ENCODE peak calls at places on chromosomes 6 and 20, in ten cellular contexts. One of them, this sample, is unnamed.
A peak's percentile ranks its signal among the peaks of the same experiment; 100 is the strongest.

GRCh38 chr6:166728884-166729530 is 102.0 kb upstream of the RPS6KA2 start:
- DNase-seq in mucosa of descending colon: no peak
- DNase-seq in PC-9: no peak
- DNase-seq in astrocyte: no peak
- DNase-seq in AG04450: no peak
- DNase-seq in foreskin fibroblast: no peak
- DNase-seq in pancreas: no peak
- DNase-seq in left ventricle myocardium inferior: no peak
- DNase-seq in HL-60: peak; percentile 62
- DNase-seq in uterus: no peak
- DNase-seq in this sample: no peak

GRCh38 chr6:144653885-144654505 is 368.9 kb downstream of the UTRN start:
- DNase-seq in PC-9: no peak
- DNase-seq in uterus: no peak
- DNase-seq in HL-60: peak; percentile 43
- DNase-seq in astrocyte: peak; percentile 57
- DNase-seq in left ventricle myocardium inferior: no peak
- DNase-seq in pancreas: no peak
- DNase-seq in AG04450: no peak
- DNase-seq in foreskin fibroblast: no peak
- DNase-seq in mucosa of descending colon: no peak
- DNase-seq in this sample: no peak

GRCh38 chr6:24069546-24069945 is 56.5 kb upstream of the NRSN1 start:
- DNase-seq in HL-60: no peak
- DNase-seq in mucosa of descending colon: no peak
- DNase-seq in left ventricle myocardium inferior: no peak
- DNase-seq in PC-9: no peak
- DNase-seq in AG04450: no peak
- DNase-seq in uterus: no peak
- DNase-seq in astrocyte: no peak
- DNase-seq in foreskin fibroblast: no peak
- DNase-seq in pancreas: no peak
- DNase-seq in this sample: no peak

GRCh38 chr20:35199696-35200095 is 26.8 kb upstream of the MMP24 start:
- DNase-seq in HL-60: no peak
- DNase-seq in PC-9: no peak
- DNase-seq in astrocyte: peak; percentile 48
- DNase-seq in left ventricle myocardium inferior: no peak
- DNase-seq in pancreas: no peak
- DNase-seq in foreskin fibroblast: peak; percentile 39
- DNase-seq in AG04450: no peak
- DNase-seq in mucosa of descending colon: no peak
- DNase-seq in uterus: no peak
- DNase-seq in this sample: no peak

GRCh38 chr6:56730663-56731529 is 88.2 kb upstream of the DST start:
- DNase-seq in astrocyte: peak; percentile 82
- DNase-seq in uterus: no peak
- DNase-seq in mucosa of descending colon: no peak
- DNase-seq in foreskin fibroblast: peak; percentile 72
- DNase-seq in HL-60: no peak
- DNase-seq in left ventricle myocardium inferior: no peak
- DNase-seq in PC-9: no peak
- DNase-seq in pancreas: no peak
- DNase-seq in AG04450: no peak
- DNase-seq in this sample: no peak

GRCh38 chr6:75751443-75751842 is 2.4 kb downstream of the MYO6 start:
- DNase-seq in uterus: no peak
- DNase-seq in foreskin fibroblast: peak; percentile 32
- DNase-seq in astrocyte: no peak
- DNase-seq in mucosa of descending colon: no peak
- DNase-seq in AG04450: peak; percentile 59
- DNase-seq in HL-60: no peak
- DNase-seq in left ventricle myocardium inferior: no peak
- DNase-seq in pancreas: no peak
- DNase-seq in PC-9: no peak
- DNase-seq in this sample: no peak

GRCh38 chr6:14765753-14766152 is 480.1 kb upstream of the JARID2 start:
- DNase-seq in foreskin fibroblast: no peak
- DNase-seq in left ventricle myocardium inferior: no peak
- DNase-seq in AG04450: no peak
- DNase-seq in pancreas: no peak
- DNase-seq in uterus: no peak
- DNase-seq in mucosa of descending colon: no peak
- DNase-seq in PC-9: no peak
- DNase-seq in HL-60: peak; percentile 67
- DNase-seq in astrocyte: no peak
- DNase-seq in this sample: no peak

GRCh38 chr6:132797975-132798819 is at the start of gene SLC18B1:
- DNase-seq in AG04450: no peak
- DNase-seq in HL-60: no peak
- DNase-seq in astrocyte: no peak
- DNase-seq in pancreas: peak; percentile 68
- DNase-seq in foreskin fibroblast: no peak
- DNase-seq in PC-9: peak; percentile 70
- DNase-seq in left ventricle myocardium inferior: peak; percentile 60
- DNase-seq in uterus: peak; percentile 45
- DNase-seq in mucosa of descending colon: peak; percentile 80
- DNase-seq in this sample: no peak

GRCh38 chr6:122214605-122215318 is 184.7 kb upstream of the HSF2 start:
- DNase-seq in uterus: no peak
- DNase-seq in mucosa of descending colon: no peak
- DNase-seq in HL-60: no peak
- DNase-seq in foreskin fibroblast: no peak
- DNase-seq in PC-9: no peak
- DNase-seq in astrocyte: no peak
- DNase-seq in left ventricle myocardium inferior: no peak
- DNase-seq in pancreas: no peak
- DNase-seq in AG04450: no peak
- DNase-seq in this sample: no peak

GRCh38 chr6:105363100-105363754 is 39.7 kb downstream of the PREP start:
- DNase-seq in uterus: no peak
- DNase-seq in foreskin fibroblast: peak; percentile 27
- DNase-seq in AG04450: no peak
- DNase-seq in HL-60: no peak
- DNase-seq in left ventricle myocardium inferior: no peak
- DNase-seq in astrocyte: no peak
- DNase-seq in pancreas: no peak
- DNase-seq in mucosa of descending colon: no peak
- DNase-seq in PC-9: no peak
- DNase-seq in this sample: no peak

GRCh38 chr6:13794184-13794583 is 20.2 kb downstream of the MCUR1 start:
- DNase-seq in pancreas: no peak
- DNase-seq in uterus: no peak
- DNase-seq in PC-9: no peak
- DNase-seq in mucosa of descending colon: no peak
- DNase-seq in AG04450: peak; percentile 4
- DNase-seq in HL-60: no peak
- DNase-seq in foreskin fibroblast: peak; percentile 82
- DNase-seq in astrocyte: peak; percentile 74
- DNase-seq in left ventricle myocardium inferior: no peak
- DNase-seq in this sample: no peak

GRCh38 chr6:163182696-163183095 is 231.8 kb upstream of the QKI start:
- DNase-seq in pancreas: no peak
- DNase-seq in AG04450: no peak
- DNase-seq in mucosa of descending colon: no peak
- DNase-seq in astrocyte: no peak
- DNase-seq in uterus: no peak
- DNase-seq in HL-60: no peak
- DNase-seq in PC-9: no peak
- DNase-seq in foreskin fibroblast: no peak
- DNase-seq in left ventricle myocardium inferior: no peak
- DNase-seq in this sample: no peak

GRCh38 chr20:34526466-34526865 is 10.2 kb downstream of the DYNLRB1 start:
- DNase-seq in mucosa of descending colon: no peak
- DNase-seq in foreskin fibroblast: no peak
- DNase-seq in pancreas: no peak
- DNase-seq in HL-60: no peak
- DNase-seq in astrocyte: no peak
- DNase-seq in left ventricle myocardium inferior: no peak
- DNase-seq in PC-9: no peak
- DNase-seq in uterus: no peak
- DNase-seq in AG04450: no peak
- DNase-seq in this sample: no peak

GRCh38 chr6:146962332-146962731 is 241.9 kb upstream of the STXBP5 start:
- DNase-seq in PC-9: no peak
- DNase-seq in HL-60: no peak
- DNase-seq in foreskin fibroblast: no peak
- DNase-seq in AG04450: no peak
- DNase-seq in left ventricle myocardium inferior: no peak
- DNase-seq in uterus: no peak
- DNase-seq in astrocyte: peak; percentile 19
- DNase-seq in mucosa of descending colon: no peak
- DNase-seq in pancreas: no peak
- DNase-seq in this sample: no peak

GRCh38 chr6:166025149-166025898 is 142.3 kb downstream of the TBXT start:
- DNase-seq in AG04450: peak; percentile 73
- DNase-seq in mucosa of descending colon: no peak
- DNase-seq in astrocyte: peak; percentile 91
- DNase-seq in left ventricle myocardium inferior: peak; percentile 36
- DNase-seq in PC-9: no peak
- DNase-seq in pancreas: no peak
- DNase-seq in HL-60: no peak
- DNase-seq in uterus: no peak
- DNase-seq in foreskin fibroblast: no peak
- DNase-seq in this sample: no peak

GRCh38 chr6:104969108-104969507 is 12.2 kb downstream of the LIN28B start:
- DNase-seq in PC-9: no peak
- DNase-seq in left ventricle myocardium inferior: no peak
- DNase-seq in HL-60: no peak
- DNase-seq in foreskin fibroblast: no peak
- DNase-seq in mucosa of descending colon: no peak
- DNase-seq in astrocyte: no peak
- DNase-seq in AG04450: no peak
- DNase-seq in pancreas: no peak
- DNase-seq in uterus: no peak
- DNase-seq in this sample: no peak

GRCh38 chr6:90295854-90296345 is 743 bp downstream of the BACH2 start:
- DNase-seq in PC-9: peak; percentile 49
- DNase-seq in uterus: peak; percentile 85
- DNase-seq in pancreas: peak; percentile 59
- DNase-seq in mucosa of descending colon: peak; percentile 74
- DNase-seq in astrocyte: peak; percentile 71
- DNase-seq in AG04450: peak; percentile 43
- DNase-seq in foreskin fibroblast: peak; percentile 50
- DNase-seq in HL-60: peak; percentile 39
- DNase-seq in left ventricle myocardium inferior: peak; percentile 61
- DNase-seq in this sample: no peak

GRCh38 chr6:127938701-127939100 is 37.8 kb upstream of the THEMIS start:
- DNase-seq in left ventricle myocardium inferior: no peak
- DNase-seq in AG04450: no peak
- DNase-seq in mucosa of descending colon: no peak
- DNase-seq in HL-60: no peak
- DNase-seq in uterus: no peak
- DNase-seq in PC-9: no peak
- DNase-seq in foreskin fibroblast: peak; percentile 26
- DNase-seq in astrocyte: peak; percentile 38
- DNase-seq in pancreas: no peak
- DNase-seq in this sample: no peak

GRCh38 chr6:135852775-135853174 is 1.3 kb downstream of the PDE7B start:
- DNase-seq in PC-9: no peak
- DNase-seq in AG04450: no peak
- DNase-seq in astrocyte: no peak
- DNase-seq in pancreas: no peak
- DNase-seq in uterus: no peak
- DNase-seq in left ventricle myocardium inferior: no peak
- DNase-seq in mucosa of descending colon: no peak
- DNase-seq in foreskin fibroblast: no peak
- DNase-seq in HL-60: no peak
- DNase-seq in this sample: no peak
- TF ChIP-seq CTCF in PC-9: no peak
- TF ChIP-seq CTCF in AG04450: no peak
- TF ChIP-seq CTCF in astrocyte: no peak
- TF ChIP-seq CTCF in pancreas: no peak
- TF ChIP-seq CTCF in uterus: no peak
- TF ChIP-seq CTCF in left ventricle myocardium inferior: no peak
- TF ChIP-seq CTCF in mucosa of descending colon: no peak
- TF ChIP-seq CTCF in foreskin fibroblast: no peak
- TF ChIP-seq CTCF in HL-60: no peak
- TF ChIP-seq CTCF in this sample: no peak

DNA sequence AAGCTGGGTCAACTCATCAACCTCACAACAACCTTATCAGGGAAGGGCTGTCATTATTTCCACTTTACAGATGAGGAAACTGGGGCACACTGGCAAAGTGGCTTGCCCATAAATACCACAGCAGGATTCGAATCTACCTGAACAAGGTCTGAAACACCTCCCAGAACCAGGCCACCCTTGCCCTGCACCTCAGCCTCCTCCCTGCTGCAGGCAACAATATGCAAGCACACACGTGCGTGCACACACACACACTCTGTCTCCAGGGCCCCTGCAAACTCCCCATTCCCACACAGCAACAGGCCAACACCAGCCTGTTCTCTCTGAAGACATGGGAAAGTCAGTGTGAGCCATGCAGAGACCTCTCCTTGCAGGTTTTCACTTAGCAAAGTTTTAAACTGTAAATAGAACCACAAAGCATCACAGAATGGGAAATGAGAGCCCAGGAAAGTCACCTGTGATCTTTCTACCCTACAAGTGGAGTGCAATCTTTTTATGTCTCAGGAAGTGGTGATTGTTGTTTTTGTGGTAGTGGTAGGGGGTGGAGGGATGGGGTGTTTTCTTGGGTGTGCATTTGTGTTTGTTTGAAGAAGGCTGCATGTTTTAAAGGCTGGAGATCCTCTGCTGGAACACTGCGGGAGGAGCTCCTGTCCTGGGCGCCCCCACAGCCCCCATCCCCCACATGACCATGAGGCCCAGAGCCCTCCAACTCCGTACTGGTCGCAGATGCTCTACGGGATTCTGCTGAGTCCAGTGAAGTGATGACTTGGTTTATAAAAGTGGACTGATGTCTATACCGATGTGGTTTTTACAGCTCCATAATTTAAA is 27.5 kb downstream of the BFSP1 start:
- DNase-seq in astrocyte: no peak
- DNase-seq in AG04450: no peak
- DNase-seq in HL-60: no peak
- DNase-seq in mucosa of descending colon: no peak
- DNase-seq in pancreas: no peak
- DNase-seq in foreskin fibroblast: no peak
- DNase-seq in uterus: no peak
- DNase-seq in PC-9: no peak
- DNase-seq in left ventricle myocardium inferior: no peak
- DNase-seq in this sample: no peak
- H3K4me3 ChIP-seq in astrocyte: no peak overlapping the region
- H3K4me3 ChIP-seq in AG04450: no peak overlapping the region
- H3K4me3 ChIP-seq in HL-60: no peak overlapping the region
- H3K4me3 ChIP-seq in mucosa of descending colon: no peak overlapping the region
- H3K4me3 ChIP-seq in pancreas: no peak overlapping the region
- H3K4me3 ChIP-seq in foreskin fibroblast: no peak overlapping the region
- H3K4me3 ChIP-seq in uterus: no peak overlapping the region
- H3K4me3 ChIP-seq in PC-9: no peak overlapping the region
- H3K4me3 ChIP-seq in left ventricle myocardium inferior: no peak overlapping the region
- H3K4me3 ChIP-seq in this sample: no peak overlapping the region

GRCh38 chr6:159760602-159761057 is 1.2 kb upstream of the ACAT2 start:
- DNase-seq in HL-60: no peak
- DNase-seq in pancreas: no peak
- DNase-seq in mucosa of descending colon: no peak
- DNase-seq in left ventricle myocardium inferior: no peak
- DNase-seq in uterus: no peak
- DNase-seq in AG04450: peak; percentile 30
- DNase-seq in foreskin fibroblast: peak; percentile 36
- DNase-seq in astrocyte: peak; percentile 77
- DNase-seq in PC-9: peak; percentile 29
- DNase-seq in this sample: no peak
- TF ChIP-seq CTCF in HL-60: no peak
- TF ChIP-seq CTCF in pancreas: no peak
- TF ChIP-seq CTCF in mucosa of descending colon: no peak
- TF ChIP-seq CTCF in left ventricle myocardium inferior: no peak
- TF ChIP-seq CTCF in uterus: no peak
- TF ChIP-seq CTCF in AG04450: no peak
- TF ChIP-seq CTCF in foreskin fibroblast: no peak
- TF ChIP-seq CTCF in astrocyte: no peak
- TF ChIP-seq CTCF in PC-9: no peak
- TF ChIP-seq CTCF in this sample: no peak

GRCh38 chr6:151071295-151071694 is 168.5 kb upstream of the AKAP12 start:
- DNase-seq in HL-60: no peak
- DNase-seq in PC-9: no peak
- DNase-seq in astrocyte: peak; percentile 95
- DNase-seq in AG04450: peak; percentile 30
- DNase-seq in left ventricle myocardium inferior: peak; percentile 50
- DNase-seq in uterus: peak; percentile 45
- DNase-seq in pancreas: no peak
- DNase-seq in mucosa of descending colon: no peak
- DNase-seq in foreskin fibroblast: peak; percentile 91
- DNase-seq in this sample: no peak
- H3K4me3 ChIP-seq in HL-60: no peak overlapping the region
- H3K4me3 ChIP-seq in PC-9: no peak overlapping the region
- H3K4me3 ChIP-seq in astrocyte: no peak overlapping the region
- H3K4me3 ChIP-seq in AG04450: peak overlapping the region; percentile 40
- H3K4me3 ChIP-seq in left ventricle myocardium inferior: peak overlapping the region; percentile 41
- H3K4me3 ChIP-seq in uterus: peak overlapping the region; percentile 18
- H3K4me3 ChIP-seq in pancreas: no peak overlapping the region
- H3K4me3 ChIP-seq in mucosa of descending colon: no peak overlapping the region
- H3K4me3 ChIP-seq in foreskin fibroblast: no peak overlapping the region
- H3K4me3 ChIP-seq in this sample: no peak overlapping the region